ENCODE peak calls at places on chromosomes 13 and 19, in five cellular contexts. B is effector CD4-positive, alpha-beta T cell; A is psoas muscle; J is right cardiac atrium; N is CD4-positive, CD25-positive, alpha-beta regulatory T cell. V is an unnamed sample.

GRCh38 chr19:58021541-58022282 is 12.1 kb upstream of the ZSCAN1 start:
- DNase-seq in A (no peak), B (peak; percentile 15), N (no peak), J (peak; percentile 49), V (peak; percentile 65)

GRCh38 chr19:9644472-9644871 is 23.4 kb upstream of the ZNF561 start:
- DNase-seq in B (no peak), A (no peak), J (no peak), N (no peak), V (no peak)

GRCh38 chr13:34294483-34295129 is 476.7 kb downstream of the RFC3 start:
- DNase-seq in N (no peak), B (no peak), A (no peak), J (no peak), V (no peak)

GRCh38 chr13:101579291-101579802 is 126.9 kb downstream of the ITGBL1 start:
- DNase-seq in A (no peak), J (no peak), N (no peak), B (no peak), V (no peak)

GRCh38 chr19:35533201-35533821 is at the start of gene GAPDHS:
- DNase-seq in N (no peak), B (no peak), J (no peak), A (no peak), V (no peak)

GRCh38 chr13:78491978-78492377 is 111.4 kb downstream of the POU4F1 start:
- DNase-seq in B (no peak), J (no peak), N (no peak), A (no peak), V (no peak)

GRCh38 chr13:26919311-26919710 is 158.7 kb upstream of the GPR12 start:
- DNase-seq in B (no peak), N (no peak), J (no peak), A (no peak), V (no peak)

GRCh38 chr19:11435833-11436313 is 438 bp downstream of the PRKCSH start:
- DNase-seq in J (no peak), B (no peak), A (no peak), N (no peak), V (no peak)

GRCh38 chr19:8083141-8083540 is 30.6 kb downstream of the CCL25 start:
- DNase-seq in J (no peak), A (no peak), N (no peak), B (no peak), V (no peak)

GRCh38 chr13:94329277-94329676 is 150.2 kb downstream of the DCT start:
- DNase-seq in A (no peak), N (no peak), J (no peak), B (no peak), V (no peak)

GRCh38 chr13:96822900-96823299 is 171.4 kb downstream of the OXGR1 start:
- DNase-seq in J (no peak), B (no peak), A (no peak), N (no peak), V (no peak)